ENCODE peak calls at places on chromosomes 7 and 10, in five cellular contexts. J is H1, H is H9, Y is IMR-90, R is neuronal stem cell. Q is an unnamed sample.
A peak's percentile ranks its signal among the peaks of the same experiment; 100 is the strongest.

GRCh38 chr7:94022550-94022949 is 18.4 kb upstream of the BET1 start:
- DNase-seq in J (no peak), H (no peak), Y (peak; percentile 53), R (no peak), Q (peak; percentile 32)

GRCh38 chr10:95475827-95476481 is 85.2 kb downstream of the SORBS1 start:
- DNase-seq in J (no peak), H (no peak), Y (no peak), R (no peak), Q (no peak)

GRCh38 chr7:88401009-88401623 is 94.4 kb upstream of the STEAP4 start:
- DNase-seq in J (no peak), H (no peak), Y (no peak), R (no peak), Q (no peak)

GRCh38 chr10:86671419-86671818 is 3.1 kb downstream of the LDB3 start:
- DNase-seq in J (no peak), H (no peak), Y (no peak), R (no peak), Q (no peak)

GRCh38 chr10:109327266-109327665 is 596.0 kb downstream of the XPNPEP1 start:
- DNase-seq in J (no peak), H (no peak), Y (no peak), R (no peak), Q (peak; percentile 4)

GRCh38 chr7:148914208-148914777 is 30.2 kb upstream of the EZH2 start:
- DNase-seq in J (no peak), H (no peak), Y (peak; percentile 85), R (no peak), Q (peak; percentile 58)

GRCh38 chr7:156818133-156818532 is 74.8 kb downstream of the LMBR1 start:
- DNase-seq in J (no peak), H (no peak), Y (no peak), R (no peak), Q (no peak)

GRCh38 chr7:19958309-19958896 is 185.0 kb upstream of the TMEM196 start:
- DNase-seq in J (no peak), H (no peak), Y (peak; percentile 11), R (no peak), Q (peak; percentile 85)

GRCh38 chr7:131897016-131897789 is 340.8 kb upstream of the PODXL start:
- DNase-seq in J (peak; percentile 17), H (peak; percentile 54), Y (peak; percentile 24), R (no peak), Q (peak; percentile 11)

GRCh38 chr7:79451580-79451979 is 1.9 kb downstream of the MAGI2 start:
- DNase-seq in J (no peak), H (no peak), Y (peak; percentile 25), R (no peak), Q (no peak)

GRCh38 chr7:140060788-140061606 is 1.8 kb downstream of the PARP12 start:
- DNase-seq in J (no peak), H (no peak), Y (peak; percentile 75), R (no peak), Q (peak; percentile 38)

GRCh38 chr7:133053321-133053891 is 28.5 kb downstream of the CHCHD3 start:
- DNase-seq in J (no peak), H (no peak), Y (peak; percentile 97), R (no peak), Q (peak; percentile 94)

GRCh38 chr10:124632064-124632531 is 112.1 kb downstream of the FAM53B start:
- DNase-seq in J (no peak), H (peak; percentile 56), Y (no peak), R (no peak), Q (no peak)

GRCh38 chr7:13933106-13933505 is 56.4 kb downstream of the ETV1 start:
- DNase-seq in J (no peak), H (no peak), Y (peak; percentile 31), R (no peak), Q (peak; percentile 32)

GRCh38 chr7:122692769-122693309 is 6.1 kb downstream of the RNF133 start:
- DNase-seq in J (no peak), H (no peak), Y (no peak), R (no peak), Q (no peak)

GRCh38 chr10:110664483-110665420 is 20.6 kb downstream of the RBM20 start:
- DNase-seq in J (no peak), H (no peak), Y (peak; percentile 96), R (no peak), Q (peak; percentile 96)

GRCh38 chr7:98178321-98178720 is 32.9 kb upstream of the BHLHA15 start:
- DNase-seq in J (no peak), H (no peak), Y (no peak), R (no peak), Q (no peak)

GRCh38 chr10:15898046-15898445 is 37.7 kb upstream of the MINDY3 start:
- DNase-seq in J (no peak), H (no peak), Y (peak; percentile 8), R (no peak), Q (peak; percentile 9)

GRCh38 chr7:158695726-158696452 is 8.7 kb downstream of the NCAPG2 start:
- DNase-seq in J (no peak), H (peak; percentile 33), Y (peak; percentile 77), R (no peak), Q (peak; percentile 84)

GRCh38 chr7:29071203-29071804 is 75.0 kb downstream of the CPVL start:
- DNase-seq in J (no peak), H (no peak), Y (no peak), R (no peak), Q (no peak)

GRCh38 chr10:43383204-43383971 is 12.0 kb downstream of the FXYD4 start:
- DNase-seq in J (no peak), H (no peak), Y (no peak), R (no peak), Q (no peak)

GRCh38 chr10:87090779-87091178 is 3.9 kb downstream of the GLUD1 start:
- DNase-seq in J (no peak), H (no peak), Y (no peak), R (no peak), Q (no peak)

GRCh38 chr7:82284936-82285519 is 158.5 kb downstream of the CACNA2D1 start:
- DNase-seq in J (peak; percentile 7), H (peak; percentile 60), Y (no peak), R (no peak), Q (no peak)

GRCh38 chr10:86962136-86962980 is 4.0 kb downstream of the SNCG start:
- DNase-seq in J (no peak), H (no peak), Y (no peak), R (no peak), Q (no peak)

GRCh38 chr10:8392216-8392615 is 337.7 kb downstream of the GATA3 start:
- DNase-seq in J (no peak), H (no peak), Y (peak; percentile 44), R (no peak), Q (peak; percentile 7)

GRCh38 chr7:1941464-1942025 is 271.5 kb downstream of the ELFN1 start:
- DNase-seq in J (no peak), H (no peak), Y (no peak), R (no peak), Q (no peak)

GRCh38 chr7:104267701-104268368 is 60.0 kb upstream of the ORC5 start:
- DNase-seq in J (no peak), H (no peak), Y (peak; percentile 28), R (no peak), Q (peak; percentile 24)

GRCh38 chr10:37671802-37672201 is 185.6 kb downstream of the ZNF248 start:
- DNase-seq in J (no peak), H (no peak), Y (no peak), R (no peak), Q (no peak)

GRCh38 chr10:34776090-34776690 is 38.9 kb downstream of the PARD3 start:
- DNase-seq in J (no peak), H (no peak), Y (no peak), R (no peak), Q (peak; percentile 61)

GRCh38 chr7:7970113-7970619 is 1.6 kb downstream of the GLCCI1 start:
- DNase-seq in J (no peak), H (no peak), Y (no peak), R (peak; percentile 14), Q (no peak)
- H3K14ac ChIP-seq in J (no peak overlapping the region), H (no peak overlapping the region), Y (peak overlapping the region; percentile 35), R (no peak overlapping the region), Q (no peak overlapping the region)

GRCh38 chr10:100043796-100044195 is 34.0 kb upstream of the DNMBP start:
- DNase-seq in J (no peak), H (no peak), Y (peak; percentile 40), R (no peak), Q (peak; percentile 98)
- H2BK15ac ChIP-seq in J (no peak overlapping the region), H (no peak overlapping the region), Y (no peak overlapping the region), R (no peak overlapping the region), Q (no peak overlapping the region)

GRCh38 chr10:132406181-132406580 is 9.2 kb downstream of the PWWP2B start:
- DNase-seq in J (no peak), H (no peak), Y (no peak), R (no peak), Q (no peak)

GRCh38 chr10:132403511-132404168 is 6.6 kb downstream of the PWWP2B start:
- DNase-seq in J (no peak), H (no peak), Y (no peak), R (no peak), Q (no peak)

GRCh38 chr10:132404169-132404880 is 7.3 kb downstream of the PWWP2B start:
- DNase-seq in J (no peak), H (no peak), Y (no peak), R (no peak), Q (no peak)

GRCh38 chr10:132405463-132405991 is 8.5 kb downstream of the PWWP2B start:
- DNase-seq in J (no peak), H (peak; percentile 67), Y (no peak), R (no peak), Q (no peak)

DNA sequence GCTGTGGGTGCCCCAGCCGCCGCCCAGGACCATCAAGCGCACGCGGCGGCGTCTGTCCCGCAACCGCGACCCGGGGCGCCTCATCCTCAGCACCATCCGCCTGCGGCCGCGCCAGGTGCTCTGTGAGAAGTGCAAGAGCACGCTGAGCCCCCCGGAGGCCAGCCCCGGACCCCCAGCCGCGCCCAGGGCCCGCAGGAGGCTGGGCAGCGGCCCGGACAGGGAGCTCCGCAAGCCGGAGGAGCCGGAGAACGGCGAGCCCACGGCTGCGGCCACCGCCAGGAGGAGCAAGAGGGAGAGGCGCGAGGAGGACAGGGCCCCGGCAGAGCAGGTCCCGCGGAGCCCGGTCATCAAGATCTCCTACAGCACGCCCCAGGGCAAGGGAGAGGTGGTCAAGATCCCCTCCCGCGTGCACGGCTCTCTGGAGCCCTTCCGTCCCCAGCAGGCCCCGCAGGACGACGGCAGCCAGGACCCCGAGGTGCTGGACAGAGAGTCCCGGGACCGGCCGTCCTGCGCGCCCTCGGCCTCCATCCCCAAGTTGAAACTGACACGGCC is 8.0 kb downstream of the PWWP2B start:
- DNase-seq in J (no peak), H (peak; percentile 84), Y (no peak), R (no peak), Q (no peak)
- H2BK5ac ChIP-seq in J (peak overlapping the region; percentile 66), H (no peak overlapping the region), Y (no peak overlapping the region), R (no peak overlapping the region), Q (no peak overlapping the region)

GRCh38 chr7:37247881-37248280 is 200.8 kb downstream of the ELMO1 start:
- DNase-seq in J (no peak), H (peak; percentile 74), Y (peak; percentile 16), R (no peak), Q (peak; percentile 10)
- H3K14ac ChIP-seq in J (no peak overlapping the region), H (no peak overlapping the region), Y (no peak overlapping the region), R (no peak overlapping the region), Q (no peak overlapping the region)

GRCh38 chr10:112821663-112822062 is 128.4 kb upstream of the TCF7L2 start:
- DNase-seq in J (no peak), H (no peak), Y (no peak), R (no peak), Q (peak; percentile 75)

GRCh38 chr10:112823007-112823406 is 127.0 kb upstream of the TCF7L2 start:
- DNase-seq in J (no peak), H (no peak), Y (no peak), R (no peak), Q (no peak)

GRCh38 chr10:112821042-112821441 is 129.0 kb upstream of the TCF7L2 start:
- DNase-seq in J (no peak), H (no peak), Y (no peak), R (no peak), Q (no peak)

GRCh38 chr10:112826018-112826697 is 123.9 kb upstream of the TCF7L2 start:
- DNase-seq in J (no peak), H (no peak), Y (no peak), R (no peak), Q (no peak)

GRCh38 chr10:112823604-112824003 is 126.4 kb upstream of the TCF7L2 start:
- DNase-seq in J (no peak), H (no peak), Y (no peak), R (no peak), Q (no peak)
- H2BK15ac ChIP-seq in J (peak overlapping the region; percentile 61), H (no peak overlapping the region), Y (no peak overlapping the region), R (no peak overlapping the region), Q (no peak overlapping the region)